ENCODE peak calls at places on chromosomes 4 and X, in five cellular contexts. F is right atrium auricular region; Y is right cardiac atrium; V is CD4-positive, alpha-beta T cell; S is neuronal stem cell. J is an unnamed sample. For H3K9me3, the result is how much of the 10 kb centered on the place peaks cover.

GRCh38 chrX:21661316-21661715 is 3.2 kb upstream of the KLHL34 start:
- DNase-seq in F (no peak), Y (no peak), V (no peak), S (no peak), J (no peak)

GRCh38 chr4:10733016-10733415 is 48.4 kb upstream of the CLNK start:
- DNase-seq in F (no peak), Y (no peak), V (no peak), S (no peak), J (no peak)

GRCh38 chr4:167842487-167842886 is 249.8 kb upstream of the ANXA10 start:
- DNase-seq in F (no peak), Y (no peak), V (no peak), S (no peak), J (no peak)

GRCh38 chr4:122577808-122578781 is 42.8 kb downstream of the IL21 start:
- DNase-seq in F (no peak), Y (peak), V (peak), S (peak), J (peak)

GRCh38 chrX:40155617-40156471 is 58.1 kb upstream of the BCOR start:
- DNase-seq in F (no peak), Y (peak), V (no peak), S (no peak), J (no peak)

GRCh38 chrX:134365923-134366322 is 94.0 kb upstream of the HPRT1 start:
- DNase-seq in F (no peak), Y (no peak), V (no peak), S (no peak), J (no peak)

GRCh38 chr4:23805381-23805780 is 84.5 kb downstream of the PPARGC1A start:
- DNase-seq in F (no peak), Y (no peak), V (no peak), S (no peak), J (no peak)

GRCh38 chr4:102828497-102828808 is 1.1 kb upstream of the UBE2D3 start:
- DNase-seq in F (no peak), Y (no peak), V (no peak), S (no peak), J (no peak)

GRCh38 chr4:139609647-139610046 is 53.6 kb upstream of the SETD7 start:
- DNase-seq in F (no peak), Y (no peak), V (no peak), S (no peak), J (no peak)

GRCh38 chr4:48334236-48334635 is 7.1 kb upstream of the SLAIN2 start:
- DNase-seq in F (no peak), Y (no peak), V (no peak), S (no peak), J (no peak)

GRCh38 chrX:39905475-39905889 is 192.3 kb downstream of the BCOR start:
- DNase-seq in F (no peak), Y (no peak), V (no peak), S (no peak), J (no peak)

GRCh38 chrX:295136-295535 is 14.0 kb downstream of the PLCXD1 start:
- DNase-seq in F (no peak), Y (peak), V (no peak), S (no peak), J (peak)

GRCh38 chrX:44234541-44234940 is 108.9 kb downstream of the EFHC2 start:
- DNase-seq in F (no peak), Y (no peak), V (no peak), S (no peak), J (no peak)

GRCh38 chrX:153379971-153380581 is 21.1 kb downstream of the PNMA6E start:
- DNase-seq in F (no peak), Y (no peak), V (no peak), S (no peak), J (no peak)

GRCh38 chrX:123206222-123206621 is 22.1 kb downstream of the GRIA3 start:
- DNase-seq in F (no peak), Y (no peak), V (no peak), S (no peak), J (no peak)

GRCh38 chrX:41561045-41561444 is 113.9 kb downstream of the NYX start:
- DNase-seq in F (no peak), Y (no peak), V (no peak), S (no peak), J (no peak)

GRCh38 chr4:187006189-187006618 is 282.5 kb upstream of the FAT1 start:
- DNase-seq in F (no peak), Y (no peak), V (no peak), S (no peak), J (no peak)

GRCh38 chr4:1743975-1744374 is 22.7 kb downstream of the TACC3 start:
- DNase-seq in F (no peak), Y (no peak), V (no peak), S (no peak), J (no peak)

GRCh38 chr4:61294001-61294400 is 93.9 kb downstream of the ADGRL3 start:
- DNase-seq in F (no peak), Y (no peak), V (no peak), S (no peak), J (no peak)

GRCh38 chr4:126698224-126698623 is 934.5 kb upstream of the INTU start:
- DNase-seq in F (no peak), Y (no peak), V (no peak), S (no peak), J (no peak)

GRCh38 chrX:106862972-106863688 is 40.0 kb downstream of the RIPPLY1 start:
- DNase-seq in F (no peak), Y (no peak), V (no peak), S (peak), J (no peak)

GRCh38 chr4:58871509-58871908 is 1761.3 kb upstream of the IGFBP7 start:
- DNase-seq in F (no peak), Y (no peak), V (no peak), S (no peak), J (no peak)
- H3K9me3 ChIP-seq in F (under half), Y (under half), V (under half), S (under half), J (under half)

DNA sequence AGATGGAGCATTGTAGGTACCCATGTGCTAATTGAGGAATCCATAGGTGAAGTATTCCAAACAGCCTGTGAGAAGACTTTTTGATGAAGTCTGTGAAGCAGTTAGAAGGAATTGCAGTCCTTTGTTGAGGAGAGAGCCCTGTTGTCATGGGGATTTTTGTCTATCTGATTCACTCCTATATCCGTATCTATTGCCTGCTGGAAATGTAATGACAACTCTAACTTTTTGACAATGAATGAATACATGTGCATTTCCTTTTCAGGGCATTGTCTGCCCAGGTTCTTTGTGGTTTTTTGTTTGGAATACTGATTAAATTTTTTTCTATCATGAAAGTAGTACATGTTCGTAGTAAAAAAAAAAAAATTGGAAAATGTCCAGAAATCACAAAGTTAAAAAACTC is 31.1 kb downstream of the STK32B start:
- DNase-seq in F (no peak), Y (no peak), V (no peak), S (no peak), J (no peak)
- H3K9me3 ChIP-seq in F (under half), Y (under half), V (under half), S (under half), J (under half)

GRCh38 chrX:50202539-50202938 is 1.7 kb upstream of the AKAP4 start:
- DNase-seq in F (no peak), Y (no peak), V (no peak), S (no peak), J (no peak)

GRCh38 chrX:50200907-50201306 is at the start of gene AKAP4:
- DNase-seq in F (no peak), Y (no peak), V (no peak), S (no peak), J (no peak)

GRCh38 chrX:50198348-50198747 is 2.5 kb downstream of the AKAP4 start:
- DNase-seq in F (no peak), Y (no peak), V (no peak), S (no peak), J (no peak)
- H3K9me3 ChIP-seq in F (under half), Y (under half), V (under half), S (under half), J (under half)

GRCh38 chr4:18198653-18199052 is 177.1 kb upstream of the LCORL start:
- DNase-seq in F (no peak), Y (no peak), V (no peak), S (no peak), J (no peak)
- H3K9me3 ChIP-seq in F (under half), Y (under half), V (under half), S (under half), J (under half)

J was measured in T-helper 17 cell.